ENCODE peak calls at places on chromosomes 13 and 19, in four cellular contexts. Y, U, L and Q are unnamed samples.

GRCh38 chr13:74770361-74770760 is 636.2 kb upstream of the KLF12 start:
- DNase-seq in Y (peak; percentile 94), U (no peak), L (no peak), Q (no peak)

GRCh38 chr19:35044317-35045117 is 3.0 kb downstream of the HPN start:
- DNase-seq in Y (peak; percentile 43), U (no peak), L (no peak), Q (peak; percentile 70)

GRCh38 chr13:22091222-22091970 is 420.5 kb downstream of the FGF9 start:
- DNase-seq in Y (peak; percentile 79), U (no peak), L (no peak), Q (no peak)

GRCh38 chr13:99307648-99308339 is 595 bp upstream of the GPR183 start:
- DNase-seq in Y (peak; percentile 83), U (no peak), L (peak; percentile 76), Q (no peak)

GRCh38 chr19:1076951-1077350 is 10.0 kb downstream of the ARHGAP45 start:
- DNase-seq in Y (no peak), U (no peak), L (no peak), Q (peak; percentile 87)

GRCh38 chr13:27583645-27584044 is 36.7 kb downstream of the LNX2 start:
- DNase-seq in Y (no peak), U (no peak), L (no peak), Q (no peak)

GRCh38 chr13:83215627-83216026 is 666.6 kb downstream of the SLITRK1 start:
- DNase-seq in Y (peak; percentile 81), U (no peak), L (no peak), Q (no peak)

GRCh38 chr19:38898788-38899446 is 501 bp downstream of the SIRT2 start:
- DNase-seq in Y (peak; percentile 19), U (no peak), L (no peak), Q (no peak)

GRCh38 chr13:41802684-41803554 is 158.0 kb downstream of the VWA8 start:
- DNase-seq in Y (peak; percentile 85), U (no peak), L (no peak), Q (no peak)

GRCh38 chr13:34926513-34926912 is 15.6 kb upstream of the NBEA start:
- DNase-seq in Y (peak; percentile 47), U (no peak), L (no peak), Q (no peak)

GRCh38 chr19:6721113-6721474 is 644 bp upstream of the C3 start:
- DNase-seq in Y (no peak), U (no peak), L (no peak), Q (no peak)

GRCh38 chr13:89066868-89067466 is 1395.8 kb downstream of the SLITRK5 start:
- DNase-seq in Y (peak; percentile 0), U (no peak), L (no peak), Q (peak; percentile 26)
- TF ChIP-seq CTCF in Y (no peak), U (peak; percentile 42), L (peak; percentile 15), Q (peak; percentile 34)

DNA sequence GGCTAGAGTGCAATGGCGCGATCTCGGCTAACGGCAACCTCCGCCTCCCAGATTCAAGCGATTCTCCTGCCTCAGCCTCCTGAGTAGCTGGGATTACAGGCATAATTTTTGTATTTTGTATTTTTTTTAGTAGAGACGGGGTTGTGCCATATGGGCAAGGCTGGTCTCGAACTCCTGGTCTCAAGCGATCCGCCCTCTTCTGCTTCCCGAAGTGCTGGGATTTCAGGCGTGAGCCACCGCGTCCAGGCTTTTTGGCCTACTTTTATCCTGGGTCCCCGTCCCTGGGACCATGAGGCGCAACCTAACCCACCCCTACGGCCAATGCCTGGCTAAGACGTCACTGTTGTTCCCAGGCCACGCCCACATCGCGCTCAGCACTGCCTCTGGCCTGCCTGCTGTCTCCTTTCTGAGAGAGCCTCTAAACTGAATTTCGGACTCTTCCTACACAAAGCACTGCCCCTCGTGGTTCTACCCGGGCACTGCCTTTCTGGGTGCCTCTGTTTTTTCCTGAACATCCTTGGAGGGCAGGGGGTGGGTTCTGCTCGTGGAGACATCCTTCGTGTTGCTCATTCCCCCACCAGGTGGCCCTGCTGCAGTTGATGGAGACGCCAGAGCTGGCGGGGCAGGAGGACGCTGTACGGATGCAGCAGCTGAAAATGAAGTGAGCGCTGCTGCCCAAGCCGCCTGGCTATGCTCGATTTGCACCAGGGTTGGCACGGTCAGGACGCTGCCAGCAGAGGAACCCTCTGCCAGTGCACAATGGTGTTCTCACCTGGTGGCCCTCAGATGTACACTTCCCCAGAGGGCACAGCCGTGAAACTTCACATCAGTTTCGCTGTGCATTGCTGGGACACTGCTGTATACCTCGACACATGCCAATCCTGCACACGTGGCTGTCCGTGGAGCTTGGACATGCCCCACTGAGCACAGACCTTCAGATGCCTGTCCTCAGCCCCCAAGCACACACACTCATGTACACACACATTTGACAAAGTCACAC is 2.0 kb downstream of the REX1BD start:
- DNase-seq in Y (peak; percentile 57), U (no peak), L (peak; percentile 85), Q (no peak)
- TF ChIP-seq CTCF in Y (peak; percentile 33), U (no peak), L (no peak), Q (no peak)

DNA sequence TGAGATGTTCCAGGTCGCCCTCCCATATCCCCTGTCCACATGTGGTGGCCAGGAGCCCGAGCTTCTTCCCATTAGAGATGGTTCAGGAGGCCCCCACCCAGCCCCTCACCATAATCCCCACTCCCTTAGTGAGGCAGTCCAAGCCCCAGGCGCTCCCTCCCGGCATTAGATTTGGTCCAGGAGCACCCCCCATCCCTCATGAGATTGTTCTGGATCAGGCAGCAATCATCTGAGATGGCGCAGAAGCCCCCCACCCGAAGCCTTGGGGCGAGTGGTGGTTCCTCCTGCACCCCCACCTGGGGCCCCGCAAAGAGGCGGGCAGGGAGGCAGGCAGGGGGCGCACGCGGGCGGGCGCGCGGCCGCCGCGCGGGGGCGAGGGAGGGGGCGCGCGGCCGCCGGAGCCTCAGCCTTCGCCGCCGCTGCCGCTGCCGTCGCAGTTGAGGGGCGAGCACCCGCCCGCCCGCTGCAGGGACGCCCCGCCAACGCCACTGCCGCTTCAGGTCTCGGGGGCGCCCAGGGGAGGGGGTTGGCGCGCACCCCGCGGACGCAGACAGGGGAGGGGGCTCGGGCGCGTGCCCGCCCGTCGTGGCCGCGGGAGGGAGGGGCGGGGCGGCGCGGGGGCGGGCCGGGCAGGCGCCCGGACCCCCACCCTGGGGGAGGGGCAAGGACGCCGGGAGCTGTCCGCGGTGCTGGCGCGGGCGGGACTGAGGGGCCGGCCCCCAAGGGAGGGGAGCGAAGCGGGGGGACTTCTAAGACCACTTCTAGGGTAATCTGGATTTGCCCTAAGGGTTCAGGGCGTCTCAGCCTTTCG is 46.4 kb upstream of the SHKBP1 start:
- DNase-seq in Y (no peak), U (no peak), L (no peak), Q (peak; percentile 5)
- TF ChIP-seq CTCF in Y (peak; percentile 24), U (no peak), L (no peak), Q (no peak)

GRCh38 chr19:3849092-3849491 is 19.7 kb downstream of the ZFR2 start:
- DNase-seq in Y (no peak), U (no peak), L (no peak), Q (peak; percentile 68)
- TF ChIP-seq CTCF in Y (peak; percentile 26), U (no peak), L (no peak), Q (peak; percentile 58)

DNA sequence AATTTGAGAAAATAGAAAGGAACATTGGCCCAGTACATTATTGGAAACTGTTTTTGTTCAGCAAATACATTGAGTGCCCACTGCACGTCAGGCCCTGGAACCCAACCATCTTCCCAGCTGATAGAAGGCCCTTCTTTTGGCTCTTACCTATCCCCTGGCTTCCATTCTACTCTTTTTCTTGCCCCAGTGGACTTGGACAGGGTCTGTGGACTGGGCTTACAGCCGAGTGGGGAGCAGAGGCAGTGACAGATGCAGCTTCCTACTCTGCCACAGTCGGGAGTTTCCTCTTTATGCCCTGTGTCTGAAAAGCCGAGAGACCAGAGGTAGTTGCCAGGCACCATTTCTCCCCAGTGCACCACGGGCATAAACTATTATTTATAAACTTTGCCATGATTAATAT is 70.4 kb downstream of the ARHGAP35 start:
- DNase-seq in Y (no peak), U (no peak), L (no peak), Q (no peak)
- TF ChIP-seq CTCF in Y (no peak), U (no peak), L (no peak), Q (no peak)

GRCh38 chr19:10230155-10230903 is 802 bp downstream of the S1PR2 start:
- DNase-seq in Y (peak; percentile 58), U (no peak), L (peak; percentile 73), Q (peak; percentile 21)
- TF ChIP-seq CTCF in Y (no peak), U (no peak), L (no peak), Q (no peak)

GRCh38 chr13:70795484-70795883 is 687.2 kb upstream of the KLHL1 start:
- DNase-seq in Y (no peak), U (no peak), L (no peak), Q (no peak)
- TF ChIP-seq CTCF in Y (no peak), U (no peak), L (no peak), Q (no peak)